ENCODE peak calls at places on chromosomes 5 and 9, in ten cellular contexts. G, H, N, U, X, O, M, C, T and Y are unnamed samples.

GRCh38 chr5:123951204-123951977 is 439.4 kb downstream of the CSNK1G3 start:
- DNase-seq in G (no peak), H (no peak), N (no peak), U (no peak), X (no peak), O (peak), M (no peak), C (no peak), T (no peak), Y (no peak)

GRCh38 chr5:9604416-9604815 is 25.7 kb downstream of the TAS2R1 start:
- DNase-seq in G (no peak), H (no peak), N (no peak), U (no peak), X (no peak), O (peak), M (no peak), C (no peak), T (no peak), Y (no peak)

GRCh38 chr9:128911529-128912035 is 9.2 kb upstream of the PHYHD1 start:
- DNase-seq in G (no peak), H (peak), N (peak), U (peak), X (no peak), O (peak), M (no peak), C (no peak), T (no peak), Y (no peak)

GRCh38 chr9:6922680-6923079 is 164.9 kb downstream of the KDM4C start:
- DNase-seq in G (no peak), H (no peak), N (no peak), U (no peak), X (no peak), O (no peak), M (no peak), C (no peak), T (peak), Y (no peak)

GRCh38 chr9:110752766-110753165 is 84.2 kb downstream of the MUSK start:
- DNase-seq in G (no peak), H (no peak), N (no peak), U (no peak), X (no peak), O (peak), M (peak), C (no peak), T (no peak), Y (no peak)

GRCh38 chr9:35907732-35908483 is 1.4 kb upstream of the SPAAR start:
- DNase-seq in G (no peak), H (no peak), N (peak), U (peak), X (no peak), O (peak), M (peak), C (no peak), T (peak), Y (peak)

GRCh38 chr5:174311531-174312269 is 266.2 kb downstream of the NSG2 start:
- DNase-seq in G (peak), H (peak), N (peak), U (peak), X (peak), O (peak), M (peak), C (peak), T (peak), Y (peak)

GRCh38 chr9:13557724-13558123 is 278.2 kb upstream of the MPDZ start:
- DNase-seq in G (no peak), H (no peak), N (no peak), U (no peak), X (no peak), O (no peak), M (no peak), C (no peak), T (no peak), Y (no peak)

GRCh38 chr5:42889311-42889933 is 77.7 kb upstream of the SELENOP start:
- DNase-seq in G (no peak), H (peak), N (peak), U (peak), X (peak), O (peak), M (peak), C (peak), T (peak), Y (no peak)

GRCh38 chr5:154111214-154111613 is 72.4 kb downstream of the MFAP3 start:
- DNase-seq in G (no peak), H (no peak), N (no peak), U (no peak), X (no peak), O (no peak), M (no peak), C (no peak), T (no peak), Y (no peak)

GRCh38 chr5:154811239-154811638 is 39.2 kb downstream of the FAXDC2 start:
- DNase-seq in G (no peak), H (no peak), N (no peak), U (no peak), X (no peak), O (no peak), M (no peak), C (no peak), T (no peak), Y (no peak)

GRCh38 chr9:74777136-74777879 is 110.4 kb downstream of the TRPM6 start:
- DNase-seq in G (no peak), H (peak), N (peak), U (peak), X (peak), O (peak), M (peak), C (peak), T (peak), Y (no peak)

GRCh38 chr9:26667882-26668281 is 224.7 kb downstream of the CAAP1 start:
- DNase-seq in G (no peak), H (no peak), N (no peak), U (no peak), X (no peak), O (no peak), M (peak), C (no peak), T (no peak), Y (no peak)

GRCh38 chr9:31597977-31598376 is 786.5 kb upstream of the ACO1 start:
- DNase-seq in G (no peak), H (no peak), N (no peak), U (no peak), X (no peak), O (peak), M (peak), C (no peak), T (no peak), Y (no peak)

GRCh38 chr5:148035676-148036075 is 28.1 kb upstream of the SPINK5 start:
- DNase-seq in G (no peak), H (no peak), N (no peak), U (no peak), X (no peak), O (no peak), M (no peak), C (no peak), T (no peak), Y (no peak)

GRCh38 chr5:52863715-52864114 is 76.0 kb downstream of the ITGA1 start:
- DNase-seq in G (no peak), H (no peak), N (no peak), U (no peak), X (no peak), O (no peak), M (no peak), C (no peak), T (no peak), Y (no peak)